ENCODE peak calls at places on chromosomes 1 and 21, in five cellular contexts. H is stomach, A is sigmoid colon, Q is vagina, J is hepatocyte. W is an unnamed sample. For H3K4me1, the result is how much of the 10 kb centered on the place peaks cover.

GRCh38 chr1:31792541-31792940 is 23.3 kb downstream of the SPOCD1 start:
- DNase-seq in H (peak), A (peak), Q (no peak), J (no peak), W (no peak)

GRCh38 chr1:46611691-46612221 is 4.9 kb downstream of the MOB3C start:
- DNase-seq in H (no peak), A (peak), Q (no peak), J (no peak), W (no peak)

GRCh38 chr1:248858096-248858890 is 592 bp downstream of the ZNF692 start:
- DNase-seq in H (peak), A (peak), Q (peak), J (peak), W (peak)

GRCh38 chr1:165855010-165855838 is 27.8 kb downstream of the UCK2 start:
- DNase-seq in H (no peak), A (no peak), Q (no peak), J (no peak), W (no peak)

GRCh38 chr1:214570442-214570841 is 19.0 kb upstream of the PTPN14 start:
- DNase-seq in H (no peak), A (no peak), Q (no peak), J (no peak), W (no peak)

GRCh38 chr1:237219751-237220150 is 177.8 kb downstream of the RYR2 start:
- DNase-seq in H (no peak), A (no peak), Q (no peak), J (no peak), W (no peak)

GRCh38 chr1:12049625-12050024 is 13.5 kb upstream of the TNFRSF8 start:
- DNase-seq in H (no peak), A (no peak), Q (no peak), J (no peak), W (no peak)

GRCh38 chr1:8649027-8649426 is 168.4 kb downstream of the RERE start:
- DNase-seq in H (no peak), A (no peak), Q (no peak), J (no peak), W (no peak)

GRCh38 chr1:26372039-26372438 is 511 bp downstream of the ZNF683 start:
- DNase-seq in H (no peak), A (no peak), Q (no peak), J (no peak), W (no peak)

GRCh38 chr1:204637985-204638356 is 47.6 kb downstream of the LRRN2 start:
- DNase-seq in H (no peak), A (peak), Q (peak), J (peak), W (peak)

GRCh38 chr21:21200103-21200938 is 202.1 kb downstream of the NCAM2 start:
- DNase-seq in H (no peak), A (peak), Q (no peak), J (peak), W (peak)

GRCh38 chr1:151047591-151047924 is at the start of gene C1orf56:
- DNase-seq in H (peak), A (peak), Q (no peak), J (peak), W (peak)

GRCh38 chr1:29809446-29810120 is 573.3 kb downstream of the PTPRU start:
- DNase-seq in H (peak), A (no peak), Q (no peak), J (no peak), W (no peak)

GRCh38 chr1:51750218-51750617 is 128.3 kb downstream of the NRDC start:
- DNase-seq in H (no peak), A (no peak), Q (no peak), J (no peak), W (no peak)

GRCh38 chr1:11802616-11802972 is 3.2 kb downstream of the MTHFR start:
- DNase-seq in H (no peak), A (no peak), Q (no peak), J (peak), W (peak)

GRCh38 chr1:211705439-211706205 is 30.2 kb upstream of the NEK2 start:
- DNase-seq in H (no peak), A (no peak), Q (no peak), J (no peak), W (no peak)

GRCh38 chr21:31905444-31906400 is 32.9 kb downstream of the HUNK start:
- DNase-seq in H (no peak), A (no peak), Q (no peak), J (no peak), W (no peak)

GRCh38 chr1:223820515-223820858 is 25.3 kb downstream of the TP53BP2 start:
- DNase-seq in H (no peak), A (no peak), Q (no peak), J (no peak), W (no peak)

GRCh38 chr1:205325334-205325884 is 3.9 kb upstream of the NUAK2 start:
- DNase-seq in H (peak), A (peak), Q (no peak), J (peak), W (peak)

GRCh38 chr1:15212216-15212988 is 34.6 kb upstream of the FHAD1 start:
- DNase-seq in H (peak), A (no peak), Q (no peak), J (no peak), W (no peak)

GRCh38 chr21:32545948-32546441 is 39.3 kb downstream of the TCP10L start:
- DNase-seq in H (no peak), A (no peak), Q (no peak), J (no peak), W (no peak)

GRCh38 chr1:97654866-97655265 is 266.0 kb downstream of the DPYD start:
- DNase-seq in H (no peak), A (no peak), Q (no peak), J (no peak), W (no peak)

GRCh38 chr1:236395780-236396664 is 1.9 kb downstream of the EDARADD start:
- DNase-seq in H (no peak), A (no peak), Q (no peak), J (no peak), W (no peak)

GRCh38 chr1:104172243-104172681 is 422.6 kb downstream of the AMY1C start:
- DNase-seq in H (no peak), A (no peak), Q (no peak), J (no peak), W (no peak)

GRCh38 chr1:17502326-17502778 is 37.1 kb upstream of the ARHGEF10L start:
- DNase-seq in H (peak), A (peak), Q (peak), J (peak), W (peak)
- H3K27ac ChIP-seq in H (peak), A (peak), Q (peak), J (no peak), W (no peak)

GRCh38 chr21:38177919-38178652 is 78.7 kb upstream of the KCNJ15 start:
- DNase-seq in H (no peak), A (no peak), Q (no peak), J (no peak), W (no peak)

GRCh38 chr21:38171723-38172344 is 85.0 kb upstream of the KCNJ15 start:
- DNase-seq in H (no peak), A (no peak), Q (no peak), J (peak), W (no peak)

GRCh38 chr21:38179504-38179900 is 77.3 kb upstream of the KCNJ15 start:
- DNase-seq in H (no peak), A (no peak), Q (no peak), J (no peak), W (no peak)

GRCh38 chr21:38178653-38179503 is 77.9 kb upstream of the KCNJ15 start:
- DNase-seq in H (no peak), A (no peak), Q (no peak), J (no peak), W (no peak)

DNA sequence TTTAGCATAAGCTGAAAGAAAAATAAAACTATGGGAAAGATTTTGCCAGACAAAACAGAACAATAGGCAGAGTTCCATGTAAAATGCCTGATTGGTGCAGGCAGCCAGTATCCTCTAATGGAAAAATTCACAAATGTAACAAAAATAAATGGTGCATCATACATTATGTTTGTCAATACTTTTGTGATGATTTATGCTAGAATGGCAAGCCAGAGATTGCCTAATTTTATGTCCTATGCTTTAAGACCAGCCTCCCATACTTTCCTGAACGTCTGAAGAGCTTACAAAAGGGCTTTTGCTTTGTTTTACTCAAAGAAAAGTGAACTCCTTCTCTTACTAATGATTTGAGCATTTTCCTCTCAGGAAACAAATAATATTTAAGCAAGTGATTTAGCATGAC is 81.5 kb upstream of the KCNJ15 start:
- DNase-seq in H (no peak), A (no peak), Q (no peak), J (no peak), W (no peak)
- H3K4me1 ChIP-seq in H (under half), A (under half), Q (under half), J (under half), W (under half)

DNA sequence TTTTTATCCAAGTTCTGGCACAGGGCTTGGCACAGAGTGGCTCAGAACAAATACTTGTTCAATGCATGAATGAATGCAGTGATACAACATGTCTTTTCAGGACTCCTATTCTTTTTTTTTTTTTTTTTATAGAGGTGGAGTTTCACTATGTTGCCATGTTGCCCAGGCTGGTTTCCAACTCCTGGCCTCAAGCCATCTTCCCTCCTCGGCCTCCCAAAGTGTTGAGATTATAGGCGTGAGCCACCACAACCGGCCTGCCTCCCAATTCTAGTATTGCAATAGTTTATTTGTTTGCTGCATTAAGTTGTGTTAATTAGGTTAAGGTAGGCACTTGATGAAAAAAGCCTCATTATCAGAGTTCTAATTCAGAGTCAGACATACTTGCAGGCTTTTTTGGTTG is 17.9 kb downstream of the UBE4B start:
- DNase-seq in H (no peak), A (no peak), Q (no peak), J (no peak), W (no peak)
- H3K27ac ChIP-seq in H (no peak), A (no peak), Q (no peak), J (no peak), W (no peak)

DNA sequence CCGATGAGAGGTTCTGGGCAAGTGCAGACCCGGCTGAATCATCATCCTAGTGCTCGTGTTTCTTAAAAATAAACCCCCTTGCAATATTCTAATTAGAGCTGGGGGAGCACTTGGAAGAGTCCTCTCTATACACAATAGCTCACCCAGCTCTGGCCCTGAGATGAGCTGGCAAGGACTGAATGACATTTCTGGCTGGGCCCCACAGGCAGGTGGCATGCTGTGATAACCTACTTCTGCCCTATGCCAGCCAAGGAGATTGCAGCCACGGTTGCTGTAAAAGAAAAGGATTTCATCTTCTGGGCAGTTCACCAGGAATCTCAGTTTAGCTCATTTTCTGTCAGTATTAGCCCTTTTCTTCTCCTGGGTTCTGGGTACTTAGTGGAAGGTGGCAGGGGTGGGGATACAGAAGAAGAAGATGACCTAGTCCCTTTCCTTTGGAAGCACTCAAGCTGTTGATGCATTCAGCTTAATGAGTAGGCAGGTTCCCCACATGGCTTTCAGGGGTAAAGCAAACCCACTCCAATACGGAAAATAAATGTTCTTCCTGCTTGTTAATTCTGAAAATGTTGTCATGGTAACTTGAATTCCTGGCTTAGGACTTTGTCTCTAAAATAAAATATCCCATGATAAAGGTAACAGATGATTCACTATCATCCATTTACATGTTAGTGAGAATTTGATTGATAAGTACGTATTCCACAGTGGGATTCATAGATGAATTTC is 32.2 kb downstream of the VASH2 start:
- DNase-seq in H (peak), A (no peak), Q (no peak), J (no peak), W (no peak)
- H3K4me1 ChIP-seq in H (under half), A (under half), Q (under half), J (under half), W (under half)

W was measured in colonic mucosa.